ENCODE peak calls at places on chromosome X, in nine cellular contexts. One of them, this sample, is unnamed.

GRCh38 chrX:85993539-85994197 is 53.7 kb downstream of the CHM start:
- DNase-seq in lung: no peak
- DNase-seq in endothelial cell: no peak
- DNase-seq in GM12878: no peak
- DNase-seq in tibial nerve: no peak
- DNase-seq in tibial artery: no peak
- DNase-seq in A673: peak; percentile 79
- DNase-seq in CD4-positive, alpha-beta T cell: no peak
- DNase-seq in dorsolateral prefrontal cortex: no peak
- DNase-seq in this sample: peak; percentile 19

GRCh38 chrX:39439910-39440733 is 638.9 kb downstream of the MID1IP1 start:
- DNase-seq in lung: no peak
- DNase-seq in endothelial cell: no peak
- DNase-seq in GM12878: peak; percentile 36
- DNase-seq in tibial nerve: no peak
- DNase-seq in tibial artery: no peak
- DNase-seq in A673: no peak
- DNase-seq in CD4-positive, alpha-beta T cell: no peak
- DNase-seq in dorsolateral prefrontal cortex: no peak
- DNase-seq in this sample: no peak

GRCh38 chrX:125205084-125205917 is 114.4 kb upstream of the TEX13C start:
- DNase-seq in lung: peak; percentile 34
- DNase-seq in endothelial cell: peak; percentile 63
- DNase-seq in GM12878: no peak
- DNase-seq in tibial nerve: no peak
- DNase-seq in tibial artery: peak; percentile 78
- DNase-seq in A673: peak; percentile 95
- DNase-seq in CD4-positive, alpha-beta T cell: no peak
- DNase-seq in dorsolateral prefrontal cortex: peak; percentile 26
- DNase-seq in this sample: peak; percentile 1

GRCh38 chrX:111352424-111352823 is 59.6 kb downstream of the DCX start:
- DNase-seq in lung: no peak
- DNase-seq in endothelial cell: no peak
- DNase-seq in GM12878: no peak
- DNase-seq in tibial nerve: no peak
- DNase-seq in tibial artery: peak; percentile 57
- DNase-seq in A673: no peak
- DNase-seq in CD4-positive, alpha-beta T cell: no peak
- DNase-seq in dorsolateral prefrontal cortex: no peak
- DNase-seq in this sample: peak; percentile 15

GRCh38 chrX:124895947-124896346 is 423.7 kb upstream of the TEX13C start:
- DNase-seq in lung: no peak
- DNase-seq in endothelial cell: no peak
- DNase-seq in GM12878: no peak
- DNase-seq in tibial nerve: no peak
- DNase-seq in tibial artery: no peak
- DNase-seq in A673: no peak
- DNase-seq in CD4-positive, alpha-beta T cell: no peak
- DNase-seq in dorsolateral prefrontal cortex: no peak
- DNase-seq in this sample: no peak

GRCh38 chrX:50161143-50161542 is 39.7 kb downstream of the AKAP4 start:
- DNase-seq in lung: no peak
- DNase-seq in endothelial cell: no peak
- DNase-seq in GM12878: no peak
- DNase-seq in tibial nerve: no peak
- DNase-seq in tibial artery: no peak
- DNase-seq in A673: no peak
- DNase-seq in CD4-positive, alpha-beta T cell: no peak
- DNase-seq in dorsolateral prefrontal cortex: no peak
- DNase-seq in this sample: peak; percentile 34

GRCh38 chrX:24025741-24026402 is 1.1 kb downstream of the KLHL15 start:
- DNase-seq in lung: no peak
- DNase-seq in endothelial cell: no peak
- DNase-seq in GM12878: no peak
- DNase-seq in tibial nerve: peak; percentile 47
- DNase-seq in tibial artery: no peak
- DNase-seq in A673: no peak
- DNase-seq in CD4-positive, alpha-beta T cell: no peak
- DNase-seq in dorsolateral prefrontal cortex: no peak
- DNase-seq in this sample: peak; percentile 75

GRCh38 chrX:74420194-74421035 is 878 bp upstream of the SLC16A2 start:
- DNase-seq in lung: peak; percentile 46
- DNase-seq in endothelial cell: peak; percentile 39
- DNase-seq in GM12878: no peak
- DNase-seq in tibial nerve: peak; percentile 30
- DNase-seq in tibial artery: peak; percentile 92
- DNase-seq in A673: peak; percentile 46
- DNase-seq in CD4-positive, alpha-beta T cell: no peak
- DNase-seq in dorsolateral prefrontal cortex: no peak
- DNase-seq in this sample: peak; percentile 38

GRCh38 chrX:7889138-7889537 is 38.1 kb downstream of the PNPLA4 start:
- DNase-seq in lung: no peak
- DNase-seq in endothelial cell: no peak
- DNase-seq in GM12878: no peak
- DNase-seq in tibial nerve: no peak
- DNase-seq in tibial artery: no peak
- DNase-seq in A673: no peak
- DNase-seq in CD4-positive, alpha-beta T cell: no peak
- DNase-seq in dorsolateral prefrontal cortex: no peak
- DNase-seq in this sample: no peak

GRCh38 chrX:136170109-136170800 is 22.9 kb downstream of the FHL1 start:
- DNase-seq in lung: no peak
- DNase-seq in endothelial cell: no peak
- DNase-seq in GM12878: no peak
- DNase-seq in tibial nerve: no peak
- DNase-seq in tibial artery: no peak
- DNase-seq in A673: no peak
- DNase-seq in CD4-positive, alpha-beta T cell: no peak
- DNase-seq in dorsolateral prefrontal cortex: no peak
- DNase-seq in this sample: peak; percentile 63

GRCh38 chrX:70176938-70177533 is at the start of gene DGAT2L6:
- DNase-seq in lung: no peak
- DNase-seq in endothelial cell: no peak
- DNase-seq in GM12878: peak; percentile 53
- DNase-seq in tibial nerve: no peak
- DNase-seq in tibial artery: no peak
- DNase-seq in A673: peak; percentile 58
- DNase-seq in CD4-positive, alpha-beta T cell: no peak
- DNase-seq in dorsolateral prefrontal cortex: no peak
- DNase-seq in this sample: peak; percentile 9

GRCh38 chrX:150362599-150363481 is at the start of gene MAMLD1:
- DNase-seq in lung: peak; percentile 68
- DNase-seq in endothelial cell: peak; percentile 18
- DNase-seq in GM12878: no peak
- DNase-seq in tibial nerve: peak; percentile 71
- DNase-seq in tibial artery: peak; percentile 88
- DNase-seq in A673: peak; percentile 78
- DNase-seq in CD4-positive, alpha-beta T cell: no peak
- DNase-seq in dorsolateral prefrontal cortex: peak; percentile 54
- DNase-seq in this sample: peak; percentile 82

GRCh38 chrX:137187540-137187939 is 153.7 kb upstream of the GPR101 start:
- DNase-seq in lung: no peak
- DNase-seq in endothelial cell: no peak
- DNase-seq in GM12878: no peak
- DNase-seq in tibial nerve: no peak
- DNase-seq in tibial artery: no peak
- DNase-seq in A673: no peak
- DNase-seq in CD4-positive, alpha-beta T cell: no peak
- DNase-seq in dorsolateral prefrontal cortex: no peak
- DNase-seq in this sample: no peak

GRCh38 chrX:7088968-7089615 is 58.4 kb upstream of the STS start:
- DNase-seq in lung: no peak
- DNase-seq in endothelial cell: no peak
- DNase-seq in GM12878: no peak
- DNase-seq in tibial nerve: no peak
- DNase-seq in tibial artery: no peak
- DNase-seq in A673: no peak
- DNase-seq in CD4-positive, alpha-beta T cell: peak; percentile 5
- DNase-seq in dorsolateral prefrontal cortex: no peak
- DNase-seq in this sample: no peak

GRCh38 chrX:43559643-43560042 is 96.5 kb upstream of the MAOA start:
- DNase-seq in lung: peak; percentile 41
- DNase-seq in endothelial cell: peak; percentile 48
- DNase-seq in GM12878: no peak
- DNase-seq in tibial nerve: peak; percentile 19
- DNase-seq in tibial artery: peak; percentile 66
- DNase-seq in A673: peak; percentile 66
- DNase-seq in CD4-positive, alpha-beta T cell: peak; percentile 2
- DNase-seq in dorsolateral prefrontal cortex: peak; percentile 4
- DNase-seq in this sample: peak; percentile 66

GRCh38 chrX:147476008-147476407 is 435.7 kb upstream of the FMR1 start:
- DNase-seq in lung: no peak
- DNase-seq in endothelial cell: peak; percentile 37
- DNase-seq in GM12878: no peak
- DNase-seq in tibial nerve: no peak
- DNase-seq in tibial artery: no peak
- DNase-seq in A673: peak; percentile 25
- DNase-seq in CD4-positive, alpha-beta T cell: no peak
- DNase-seq in dorsolateral prefrontal cortex: no peak
- DNase-seq in this sample: peak; percentile 1
- TF ChIP-seq CTCF in lung: no peak
- TF ChIP-seq CTCF in endothelial cell: no peak
- TF ChIP-seq CTCF in GM12878: peak; percentile 34
- TF ChIP-seq CTCF in tibial nerve: no peak
- TF ChIP-seq CTCF in tibial artery: no peak
- TF ChIP-seq CTCF in A673: peak; percentile 46
- TF ChIP-seq CTCF in CD4-positive, alpha-beta T cell: no peak
- TF ChIP-seq CTCF in dorsolateral prefrontal cortex: no peak
- TF ChIP-seq CTCF in this sample: no peak

DNA sequence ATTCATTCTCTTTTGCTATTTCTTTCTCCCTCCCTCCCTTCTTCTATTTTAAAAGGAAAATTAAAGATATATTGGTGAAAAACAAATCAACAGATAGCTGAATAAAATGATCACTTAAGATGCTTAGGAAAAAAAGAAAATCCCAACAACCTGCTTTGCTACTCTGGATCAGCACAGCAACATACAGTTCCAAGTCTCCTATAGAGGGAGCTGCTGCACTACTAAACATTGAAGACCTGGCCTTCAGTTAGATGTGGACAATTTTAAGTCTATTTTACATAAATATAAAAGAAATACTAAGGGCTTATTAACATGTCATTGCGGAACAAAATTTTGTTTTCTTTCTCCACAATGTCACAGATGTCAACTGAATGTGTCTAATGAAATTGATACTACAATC is 226.4 kb downstream of the MAGEB5 start:
- DNase-seq in lung: no peak
- DNase-seq in endothelial cell: peak; percentile 5
- DNase-seq in GM12878: no peak
- DNase-seq in tibial nerve: peak; percentile 4
- DNase-seq in tibial artery: no peak
- DNase-seq in A673: no peak
- DNase-seq in CD4-positive, alpha-beta T cell: no peak
- DNase-seq in dorsolateral prefrontal cortex: no peak
- DNase-seq in this sample: peak; percentile 68
- TF ChIP-seq CTCF in lung: no peak
- TF ChIP-seq CTCF in endothelial cell: no peak
- TF ChIP-seq CTCF in GM12878: peak; percentile 29
- TF ChIP-seq CTCF in tibial nerve: peak; percentile 10
- TF ChIP-seq CTCF in tibial artery: no peak
- TF ChIP-seq CTCF in A673: peak; percentile 54
- TF ChIP-seq CTCF in CD4-positive, alpha-beta T cell: no peak
- TF ChIP-seq CTCF in dorsolateral prefrontal cortex: peak; percentile 52
- TF ChIP-seq CTCF in this sample: peak; percentile 61

DNA sequence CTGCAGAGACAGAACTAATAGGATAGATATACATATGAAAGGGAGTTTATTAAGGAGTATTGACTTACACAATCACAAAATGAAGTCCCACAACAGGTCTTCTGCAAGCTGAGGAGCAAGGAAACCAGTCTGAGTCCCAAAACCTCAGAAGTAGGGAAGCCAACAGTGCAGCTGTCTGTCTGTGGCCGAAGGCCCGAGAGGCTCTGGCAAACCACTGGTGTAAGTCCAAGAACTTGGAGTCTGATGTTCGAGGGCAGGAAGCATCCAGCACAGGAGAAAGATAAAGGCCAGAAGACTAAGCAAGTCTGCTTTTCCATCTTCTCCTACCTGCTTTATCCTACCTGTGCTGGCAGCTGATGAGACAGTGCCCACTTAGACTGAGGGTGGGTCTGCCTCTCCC is 89.6 kb downstream of the MXRA5 start:
- DNase-seq in lung: no peak
- DNase-seq in endothelial cell: no peak
- DNase-seq in GM12878: no peak
- DNase-seq in tibial nerve: no peak
- DNase-seq in tibial artery: no peak
- DNase-seq in A673: no peak
- DNase-seq in CD4-positive, alpha-beta T cell: no peak
- DNase-seq in dorsolateral prefrontal cortex: no peak
- DNase-seq in this sample: no peak
- TF ChIP-seq CTCF in lung: no peak
- TF ChIP-seq CTCF in endothelial cell: no peak
- TF ChIP-seq CTCF in GM12878: no peak
- TF ChIP-seq CTCF in tibial nerve: no peak
- TF ChIP-seq CTCF in tibial artery: no peak
- TF ChIP-seq CTCF in A673: no peak
- TF ChIP-seq CTCF in CD4-positive, alpha-beta T cell: no peak
- TF ChIP-seq CTCF in dorsolateral prefrontal cortex: no peak
- TF ChIP-seq CTCF in this sample: no peak

GRCh38 chrX:96182366-96182765 is 502.3 kb upstream of the DIAPH2 start:
- DNase-seq in lung: no peak
- DNase-seq in endothelial cell: peak; percentile 7
- DNase-seq in GM12878: no peak
- DNase-seq in tibial nerve: no peak
- DNase-seq in tibial artery: no peak
- DNase-seq in A673: peak; percentile 70
- DNase-seq in CD4-positive, alpha-beta T cell: no peak
- DNase-seq in dorsolateral prefrontal cortex: no peak
- DNase-seq in this sample: peak; percentile 45
- TF ChIP-seq CTCF in lung: no peak
- TF ChIP-seq CTCF in endothelial cell: peak; percentile 19
- TF ChIP-seq CTCF in GM12878: peak; percentile 5
- TF ChIP-seq CTCF in tibial nerve: peak; percentile 19
- TF ChIP-seq CTCF in tibial artery: peak; percentile 27
- TF ChIP-seq CTCF in A673: peak; percentile 78
- TF ChIP-seq CTCF in CD4-positive, alpha-beta T cell: no peak
- TF ChIP-seq CTCF in dorsolateral prefrontal cortex: peak; percentile 13
- TF ChIP-seq CTCF in this sample: peak; percentile 60

This sample was measured in choroid plexus epithelial cell.